ENCODE peak calls at places on chromosomes 5 and 9, in nine cellular contexts. One of them, this sample, is unnamed.

GRCh38 chr5:106172681-106173532 is 1497.8 kb downstream of the EFNA5 start:
- DNase-seq in NCI-H524: no peak
- DNase-seq in NCI-H1048: no peak
- DNase-seq in tibial nerve: no peak
- DNase-seq in neural progenitor cell: no peak
- DNase-seq in uterus: no peak
- DNase-seq in PC-3: peak; percentile 80
- DNase-seq in activated T-helper 1 cell treated with Interleukin-2 at 50 U/mL for 16 hours: no peak
- DNase-seq in Daoy: no peak
- DNase-seq in this sample: no peak

GRCh38 chr9:114834386-114834785 is 28.5 kb upstream of the TNFSF15 start:
- DNase-seq in uterus: no peak
- DNase-seq in neural progenitor cell: no peak
- DNase-seq in Daoy: no peak
- DNase-seq in activated T-helper 1 cell treated with Interleukin-2 at 50 U/mL for 16 hours: no peak
- DNase-seq in tibial nerve: no peak
- DNase-seq in NCI-H524: no peak
- DNase-seq in PC-3: no peak
- DNase-seq in NCI-H1048: no peak
- DNase-seq in this sample: no peak

GRCh38 chr5:17238521-17239041 is 21.1 kb downstream of the BASP1 start:
- DNase-seq in Daoy: peak; percentile 34
- DNase-seq in PC-3: peak; percentile 99
- DNase-seq in NCI-H524: no peak
- DNase-seq in tibial nerve: no peak
- DNase-seq in NCI-H1048: no peak
- DNase-seq in uterus: no peak
- DNase-seq in activated T-helper 1 cell treated with Interleukin-2 at 50 U/mL for 16 hours: no peak
- DNase-seq in neural progenitor cell: no peak
- DNase-seq in this sample: peak; percentile 69

GRCh38 chr5:98314262-98314661 is 459.2 kb upstream of the RGMB start:
- DNase-seq in NCI-H1048: no peak
- DNase-seq in uterus: no peak
- DNase-seq in Daoy: peak; percentile 68
- DNase-seq in NCI-H524: no peak
- DNase-seq in neural progenitor cell: no peak
- DNase-seq in tibial nerve: no peak
- DNase-seq in PC-3: peak; percentile 91
- DNase-seq in activated T-helper 1 cell treated with Interleukin-2 at 50 U/mL for 16 hours: no peak
- DNase-seq in this sample: no peak

GRCh38 chr9:87557996-87558395 is 60.3 kb downstream of the DAPK1 start:
- DNase-seq in NCI-H1048: no peak
- DNase-seq in tibial nerve: no peak
- DNase-seq in uterus: no peak
- DNase-seq in activated T-helper 1 cell treated with Interleukin-2 at 50 U/mL for 16 hours: no peak
- DNase-seq in neural progenitor cell: no peak
- DNase-seq in NCI-H524: no peak
- DNase-seq in Daoy: peak; percentile 69
- DNase-seq in PC-3: no peak
- DNase-seq in this sample: no peak

GRCh38 chr5:87405472-87406155 is 7.1 kb downstream of the CCNH start:
- DNase-seq in uterus: no peak
- DNase-seq in tibial nerve: no peak
- DNase-seq in neural progenitor cell: no peak
- DNase-seq in NCI-H524: no peak
- DNase-seq in NCI-H1048: no peak
- DNase-seq in PC-3: no peak
- DNase-seq in activated T-helper 1 cell treated with Interleukin-2 at 50 U/mL for 16 hours: no peak
- DNase-seq in Daoy: no peak
- DNase-seq in this sample: no peak

GRCh38 chr5:125290935-125291334 is 544.5 kb upstream of the ZNF608 start:
- DNase-seq in PC-3: no peak
- DNase-seq in NCI-H1048: no peak
- DNase-seq in activated T-helper 1 cell treated with Interleukin-2 at 50 U/mL for 16 hours: no peak
- DNase-seq in Daoy: no peak
- DNase-seq in uterus: no peak
- DNase-seq in NCI-H524: no peak
- DNase-seq in tibial nerve: no peak
- DNase-seq in neural progenitor cell: no peak
- DNase-seq in this sample: no peak

GRCh38 chr9:36873247-36873875 is 160.7 kb downstream of the PAX5 start:
- DNase-seq in PC-3: peak; percentile 66
- DNase-seq in NCI-H524: peak; percentile 45
- DNase-seq in tibial nerve: peak; percentile 36
- DNase-seq in activated T-helper 1 cell treated with Interleukin-2 at 50 U/mL for 16 hours: peak; percentile 43
- DNase-seq in NCI-H1048: peak; percentile 9
- DNase-seq in neural progenitor cell: peak; percentile 80
- DNase-seq in uterus: peak; percentile 35
- DNase-seq in Daoy: peak; percentile 79
- DNase-seq in this sample: peak; percentile 52